ENCODE peak calls at places on chromosome 20, in eight cellular contexts. E is breast epithelium, U is HCT116, H is endothelial cell of umbilical vein, J is stomach, D is A549, M is lower leg skin, S is transverse colon. Y is an unnamed sample.

GRCh38 chr20:34894723-34895122 is 18.3 kb downstream of the ACSS2 start:
- DNase-seq in E (no peak), U (no peak), H (no peak), J (no peak), D (no peak), M (no peak), S (no peak), Y (no peak)

GRCh38 chr20:45861157-45862075 is 4.0 kb downstream of the ZSWIM3 start:
- DNase-seq in E (no peak), U (no peak), H (peak; percentile 38), J (peak; percentile 41), D (no peak), M (no peak), S (no peak), Y (no peak)

GRCh38 chr20:49765846-49766541 is 46.6 kb upstream of the SLC9A8 start:
- DNase-seq in E (no peak), U (no peak), H (peak; percentile 70), J (no peak), D (no peak), M (no peak), S (no peak), Y (no peak)

GRCh38 chr20:47432251-47433210 is 69.2 kb upstream of the NCOA3 start:
- DNase-seq in E (no peak), U (peak; percentile 61), H (no peak), J (no peak), D (peak; percentile 87), M (no peak), S (no peak), Y (no peak)

GRCh38 chr20:6169251-6169650 is 46.4 kb upstream of the FERMT1 start:
- DNase-seq in E (no peak), U (no peak), H (no peak), J (no peak), D (no peak), M (no peak), S (no peak), Y (no peak)

GRCh38 chr20:38497246-38497645 is 24.6 kb downstream of the RALGAPB start:
- DNase-seq in E (no peak), U (no peak), H (no peak), J (no peak), D (no peak), M (no peak), S (no peak), Y (no peak)

GRCh38 chr20:45366631-45367030 is 3.7 kb downstream of the SYS1 start:
- DNase-seq in E (no peak), U (no peak), H (no peak), J (no peak), D (no peak), M (no peak), S (no peak), Y (no peak)

GRCh38 chr20:20037960-20038359 is 14.3 kb downstream of the CRNKL1 start:
- DNase-seq in E (no peak), U (no peak), H (peak; percentile 82), J (no peak), D (no peak), M (no peak), S (no peak), Y (no peak)

GRCh38 chr20:39269031-39269461 is 306.9 kb downstream of the DHX35 start:
- DNase-seq in E (no peak), U (peak; percentile 13), H (no peak), J (peak; percentile 54), D (peak; percentile 25), M (peak; percentile 86), S (peak; percentile 40), Y (peak; percentile 53)

GRCh38 chr20:8309638-8310037 is 177.6 kb downstream of the PLCB1 start:
- DNase-seq in E (no peak), U (no peak), H (no peak), J (no peak), D (no peak), M (no peak), S (no peak), Y (no peak)

GRCh38 chr20:21339499-21339898 is 36.4 kb downstream of the XRN2 start:
- DNase-seq in E (no peak), U (no peak), H (no peak), J (no peak), D (no peak), M (no peak), S (no peak), Y (no peak)

GRCh38 chr20:9081423-9081966 is 12.6 kb downstream of the PLCB4 start:
- DNase-seq in E (no peak), U (no peak), H (no peak), J (no peak), D (no peak), M (no peak), S (no peak), Y (no peak)

GRCh38 chr20:5364136-5364821 is 47.5 kb upstream of the PROKR2 start:
- DNase-seq in E (no peak), U (no peak), H (no peak), J (no peak), D (peak; percentile 43), M (no peak), S (no peak), Y (no peak)

GRCh38 chr20:58308290-58308679 is 1.2 kb upstream of the RAB22A start:
- DNase-seq in E (no peak), U (no peak), H (no peak), J (no peak), D (no peak), M (no peak), S (no peak), Y (no peak)

GRCh38 chr20:33803921-33804337 is 7.2 kb upstream of the CHMP4B start:
- DNase-seq in E (no peak), U (no peak), H (peak; percentile 38), J (no peak), D (no peak), M (no peak), S (no peak), Y (peak; percentile 77)

GRCh38 chr20:9518776-9519175 is 4.4 kb downstream of the LAMP5 start:
- DNase-seq in E (no peak), U (no peak), H (no peak), J (no peak), D (no peak), M (no peak), S (no peak), Y (no peak)

GRCh38 chr20:58420798-58421496 is 31.9 kb downstream of the VAPB start:
- DNase-seq in E (no peak), U (peak; percentile 3), H (no peak), J (no peak), D (peak; percentile 23), M (no peak), S (no peak), Y (peak; percentile 67)

GRCh38 chr20:46265539-46265938 is 42.8 kb downstream of the CDH22 start:
- DNase-seq in E (no peak), U (no peak), H (no peak), J (no peak), D (no peak), M (no peak), S (no peak), Y (no peak)

GRCh38 chr20:2873747-2874041 is 413 bp downstream of the PTPRA start:
- DNase-seq in E (peak; percentile 28), U (no peak), H (peak; percentile 47), J (peak; percentile 51), D (no peak), M (peak; percentile 89), S (peak; percentile 62), Y (peak; percentile 45)

GRCh38 chr20:21520702-21521595 is 7.1 kb upstream of the NKX2-2 start:
- DNase-seq in E (no peak), U (no peak), H (no peak), J (no peak), D (no peak), M (no peak), S (no peak), Y (no peak)

GRCh38 chr20:15838466-15838865 is 734.8 kb downstream of the KIF16B start:
- DNase-seq in E (no peak), U (no peak), H (no peak), J (no peak), D (no peak), M (no peak), S (no peak), Y (no peak)

GRCh38 chr20:48632017-48632824 is 195.6 kb downstream of the PREX1 start:
- DNase-seq in E (no peak), U (no peak), H (no peak), J (no peak), D (no peak), M (no peak), S (no peak), Y (no peak)

GRCh38 chr20:37389241-37389747 is 43.4 kb downstream of the SRC start:
- DNase-seq in E (no peak), U (no peak), H (no peak), J (no peak), D (peak; percentile 16), M (no peak), S (no peak), Y (no peak)

GRCh38 chr20:41989039-41989679 is 371.0 kb upstream of the CHD6 start:
- DNase-seq in E (no peak), U (no peak), H (no peak), J (no peak), D (no peak), M (no peak), S (no peak), Y (no peak)
- TF ChIP-seq POLR2A in E (no peak), U (no peak), H (no peak), J (no peak), D (no peak), M (no peak), S (no peak), Y (no peak)

DNA sequence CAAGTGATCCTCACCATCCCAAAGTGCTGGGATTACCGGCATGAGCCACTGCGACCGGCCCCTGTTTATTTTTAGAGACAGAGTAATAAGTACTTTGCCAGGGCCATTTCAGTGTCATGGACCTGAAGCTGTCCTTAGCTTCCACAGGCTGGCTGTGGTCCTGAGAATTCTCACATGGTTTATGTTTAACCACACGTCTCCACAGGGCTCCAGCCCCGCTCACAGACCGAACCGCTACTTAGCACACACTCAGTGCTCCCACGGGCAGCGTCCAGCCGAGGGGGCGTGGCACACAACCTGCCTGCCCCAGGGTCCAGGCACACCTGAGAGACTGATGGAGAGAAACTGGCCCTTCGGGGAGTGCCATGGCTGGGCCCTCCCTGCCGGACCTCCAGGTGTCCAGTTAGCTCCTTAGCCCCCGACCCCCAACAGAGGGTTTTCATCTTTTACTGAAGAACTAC is 11.7 kb downstream of the ACSS1 start:
- DNase-seq in E (no peak), U (no peak), H (no peak), J (peak; percentile 30), D (no peak), M (peak; percentile 79), S (peak; percentile 6), Y (no peak)
- TF ChIP-seq POLR2A in E (no peak), U (no peak), H (no peak), J (no peak), D (no peak), M (no peak), S (no peak), Y (no peak)

DNA sequence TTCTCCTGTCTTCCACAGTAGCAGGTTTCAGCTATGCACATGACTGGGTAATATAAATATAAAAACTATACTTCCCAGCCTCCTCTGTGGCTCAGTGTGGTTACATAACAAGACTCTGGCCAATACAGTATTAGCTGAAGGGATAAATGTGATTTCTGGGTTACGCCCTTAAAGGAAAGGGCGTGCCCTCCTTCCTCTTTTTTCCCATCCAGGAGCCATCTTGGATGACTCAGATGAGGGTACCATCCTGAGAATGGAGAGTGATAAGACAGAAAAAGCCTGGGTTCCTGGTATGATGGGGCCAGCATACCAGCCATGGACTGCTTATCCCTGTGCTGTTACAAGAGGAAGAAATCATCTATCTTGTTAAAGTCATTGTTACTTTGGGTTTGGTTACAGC is 123.3 kb downstream of the NFATC2 start:
- DNase-seq in E (no peak), U (no peak), H (no peak), J (no peak), D (no peak), M (no peak), S (no peak), Y (no peak)
- TF ChIP-seq POLR2A in E (no peak), U (no peak), H (no peak), J (no peak), D (no peak), M (no peak), S (no peak), Y (no peak)

GRCh38 chr20:1390552-1391403 is 2.1 kb downstream of the FKBP1A start:
- DNase-seq in E (no peak), U (no peak), H (peak; percentile 49), J (no peak), D (no peak), M (peak; percentile 68), S (no peak), Y (no peak)
- TF ChIP-seq POLR2A in E (no peak), U (no peak), H (no peak), J (no peak), D (no peak), M (no peak), S (no peak), Y (no peak)

Y was measured in H54.